ENCODE peak calls at places on chromosomes 1 and 21, in six cellular contexts. U is lung; K is stimulated activated CD8-positive, alpha-beta memory T cell treated with anti-CD3 and anti-CD28 coated beads, Interleukin-7, amount 100 ng/mL, for 1 hour; D is testis; Y is HEK293T; E is T-helper 2 cell. P is an unnamed sample.

GRCh38 chr1:109197163-109198042 is 16.3 kb upstream of the SARS1 start:
- DNase-seq in U (peak; percentile 51), K (no peak), D (no peak), Y (no peak), E (no peak), P (no peak)

GRCh38 chr1:152182431-152182830 is 23.4 kb upstream of the RPTN start:
- DNase-seq in U (no peak), K (no peak), D (no peak), Y (no peak), E (no peak), P (no peak)

GRCh38 chr1:153563991-153564390 is 1.7 kb downstream of the S100A2 start:
- DNase-seq in U (no peak), K (no peak), D (no peak), Y (no peak), E (no peak), P (no peak)

GRCh38 chr1:52556641-52557360 is 3.9 kb upstream of the TUT4 start:
- DNase-seq in U (no peak), K (no peak), D (no peak), Y (no peak), E (no peak), P (no peak)

GRCh38 chr1:230332429-230333088 is 93.6 kb downstream of the PGBD5 start:
- DNase-seq in U (no peak), K (no peak), D (no peak), Y (no peak), E (no peak), P (no peak)

GRCh38 chr1:27412502-27412901 is 20.1 kb downstream of the GPR3 start:
- DNase-seq in U (no peak), K (no peak), D (no peak), Y (no peak), E (no peak), P (no peak)

GRCh38 chr21:33647560-33647959 is 5.3 kb downstream of the ITSN1 start:
- DNase-seq in U (no peak), K (no peak), D (no peak), Y (no peak), E (no peak), P (no peak)

GRCh38 chr1:54887665-54888071 is 673 bp upstream of the DHCR24 start:
- DNase-seq in U (peak; percentile 54), K (no peak), D (peak; percentile 42), Y (no peak), E (no peak), P (no peak)

GRCh38 chr1:4018721-4019521 is 118.8 kb upstream of the C1orf174 start:
- DNase-seq in U (no peak), K (no peak), D (no peak), Y (no peak), E (no peak), P (no peak)

GRCh38 chr1:87111659-87112339 is 197.4 kb downstream of the HS2ST1 start:
- DNase-seq in U (no peak), K (no peak), D (no peak), Y (no peak), E (no peak), P (no peak)

GRCh38 chr1:85132078-85132715 is 68.6 kb downstream of the SYDE2 start:
- DNase-seq in U (no peak), K (no peak), D (peak; percentile 23), Y (no peak), E (no peak), P (no peak)

GRCh38 chr1:151255381-151255780 is 847 bp downstream of the PSMD4 start:
- DNase-seq in U (no peak), K (no peak), D (no peak), Y (no peak), E (no peak), P (no peak)

GRCh38 chr1:216902669-216903388 is 179.6 kb upstream of the ESRRG start:
- DNase-seq in U (no peak), K (no peak), D (no peak), Y (no peak), E (no peak), P (no peak)

GRCh38 chr1:30881266-30882181 is 27.0 kb downstream of the SDC3 start:
- DNase-seq in U (no peak), K (no peak), D (no peak), Y (no peak), E (no peak), P (no peak)

GRCh38 chr1:78691995-78692747 is 42.5 kb downstream of the IFI44 start:
- DNase-seq in U (no peak), K (no peak), D (no peak), Y (no peak), E (no peak), P (no peak)

GRCh38 chr1:233357595-233358446 is 30.3 kb downstream of the MAP3K21 start:
- DNase-seq in U (no peak), K (no peak), D (no peak), Y (no peak), E (no peak), P (no peak)

GRCh38 chr1:41507836-41508235 is 23.4 kb upstream of the EDN2 start:
- DNase-seq in U (no peak), K (no peak), D (no peak), Y (no peak), E (no peak), P (no peak)

GRCh38 chr21:14917762-14918161 is 147.0 kb downstream of the NRIP1 start:
- DNase-seq in U (no peak), K (no peak), D (no peak), Y (no peak), E (no peak), P (no peak)

GRCh38 chr1:53160924-53161378 is 18.5 kb upstream of the SLC1A7 start:
- DNase-seq in U (no peak), K (no peak), D (no peak), Y (no peak), E (no peak), P (no peak)

GRCh38 chr1:40783001-40783905 is at the start of gene KCNQ4:
- DNase-seq in U (peak; percentile 41), K (no peak), D (peak; percentile 54), Y (peak; percentile 67), E (no peak), P (peak; percentile 67)

P was measured in HuH-7.